ENCODE peak calls at places on chromosome 2, in ten cellular contexts. One of them, this sample, is unnamed.
A peak's percentile ranks its signal among the peaks of the same experiment; 100 is the strongest.

GRCh38 chr2:15691586-15692310 is 100.1 kb downstream of the DDX1 start:
- DNase-seq in Calu3: no peak
- DNase-seq in CD4-positive, alpha-beta T cell: no peak
- DNase-seq in IMR-90: no peak
- DNase-seq in neural progenitor cell: no peak
- DNase-seq in endodermal cell: no peak
- DNase-seq in nephron progenitor cell: no peak
- DNase-seq in neural crest cell: no peak
- DNase-seq in lower leg skin: no peak
- DNase-seq in endothelial cell: no peak
- DNase-seq in this sample: no peak

GRCh38 chr2:8090748-8091700 is 590.8 kb upstream of the ID2 start:
- DNase-seq in Calu3: peak; percentile 59
- DNase-seq in CD4-positive, alpha-beta T cell: no peak
- DNase-seq in IMR-90: peak; percentile 93
- DNase-seq in neural progenitor cell: no peak
- DNase-seq in endodermal cell: peak; percentile 47
- DNase-seq in nephron progenitor cell: no peak
- DNase-seq in neural crest cell: no peak
- DNase-seq in lower leg skin: peak; percentile 94
- DNase-seq in endothelial cell: no peak
- DNase-seq in this sample: no peak

GRCh38 chr2:237475704-237476107 is 11.3 kb upstream of the MLPH start:
- DNase-seq in Calu3: peak; percentile 34
- DNase-seq in CD4-positive, alpha-beta T cell: no peak
- DNase-seq in IMR-90: peak; percentile 60
- DNase-seq in neural progenitor cell: no peak
- DNase-seq in endodermal cell: no peak
- DNase-seq in nephron progenitor cell: no peak
- DNase-seq in neural crest cell: no peak
- DNase-seq in lower leg skin: no peak
- DNase-seq in endothelial cell: no peak
- DNase-seq in this sample: no peak

GRCh38 chr2:232653441-232653840 is 20.0 kb downstream of the EFHD1 start:
- DNase-seq in Calu3: no peak
- DNase-seq in CD4-positive, alpha-beta T cell: no peak
- DNase-seq in IMR-90: no peak
- DNase-seq in neural progenitor cell: peak; percentile 58
- DNase-seq in endodermal cell: no peak
- DNase-seq in nephron progenitor cell: no peak
- DNase-seq in neural crest cell: no peak
- DNase-seq in lower leg skin: no peak
- DNase-seq in endothelial cell: no peak
- DNase-seq in this sample: no peak

GRCh38 chr2:37775908-37776250 is 104.4 kb upstream of the CDC42EP3 start:
- DNase-seq in Calu3: no peak
- DNase-seq in CD4-positive, alpha-beta T cell: no peak
- DNase-seq in IMR-90: peak; percentile 84
- DNase-seq in neural progenitor cell: no peak
- DNase-seq in endodermal cell: peak; percentile 50
- DNase-seq in nephron progenitor cell: no peak
- DNase-seq in neural crest cell: no peak
- DNase-seq in lower leg skin: no peak
- DNase-seq in endothelial cell: no peak
- DNase-seq in this sample: no peak

GRCh38 chr2:227804970-227805369 is 8.7 kb upstream of the CCL20 start:
- DNase-seq in Calu3: no peak
- DNase-seq in CD4-positive, alpha-beta T cell: no peak
- DNase-seq in IMR-90: peak; percentile 29
- DNase-seq in neural progenitor cell: no peak
- DNase-seq in endodermal cell: no peak
- DNase-seq in nephron progenitor cell: no peak
- DNase-seq in neural crest cell: no peak
- DNase-seq in lower leg skin: no peak
- DNase-seq in endothelial cell: no peak
- DNase-seq in this sample: no peak

GRCh38 chr2:124482551-124482950 is 457.5 kb downstream of the CNTNAP5 start:
- DNase-seq in Calu3: no peak
- DNase-seq in CD4-positive, alpha-beta T cell: no peak
- DNase-seq in IMR-90: no peak
- DNase-seq in neural progenitor cell: peak; percentile 9
- DNase-seq in endodermal cell: peak; percentile 55
- DNase-seq in nephron progenitor cell: peak; percentile 12
- DNase-seq in neural crest cell: no peak
- DNase-seq in lower leg skin: no peak
- DNase-seq in endothelial cell: no peak
- DNase-seq in this sample: no peak

GRCh38 chr2:46632349-46632748 is 153.0 kb downstream of the TMEM247 start:
- DNase-seq in Calu3: no peak
- DNase-seq in CD4-positive, alpha-beta T cell: no peak
- DNase-seq in IMR-90: peak; percentile 77
- DNase-seq in neural progenitor cell: peak; percentile 28
- DNase-seq in endodermal cell: no peak
- DNase-seq in nephron progenitor cell: no peak
- DNase-seq in neural crest cell: no peak
- DNase-seq in lower leg skin: no peak
- DNase-seq in endothelial cell: no peak
- DNase-seq in this sample: no peak

GRCh38 chr2:57497489-57498096 is 549.0 kb upstream of the VRK2 start:
- DNase-seq in Calu3: peak; percentile 64
- DNase-seq in CD4-positive, alpha-beta T cell: no peak
- DNase-seq in IMR-90: peak; percentile 32
- DNase-seq in neural progenitor cell: peak; percentile 74
- DNase-seq in endodermal cell: peak; percentile 80
- DNase-seq in nephron progenitor cell: peak; percentile 64
- DNase-seq in neural crest cell: peak; percentile 64
- DNase-seq in lower leg skin: no peak
- DNase-seq in endothelial cell: peak; percentile 58
- DNase-seq in this sample: peak; percentile 60

GRCh38 chr2:239406316-239406995 is 5.6 kb upstream of the HDAC4 start:
- DNase-seq in Calu3: no peak
- DNase-seq in CD4-positive, alpha-beta T cell: no peak
- DNase-seq in IMR-90: no peak
- DNase-seq in neural progenitor cell: no peak
- DNase-seq in endodermal cell: peak; percentile 32
- DNase-seq in nephron progenitor cell: no peak
- DNase-seq in neural crest cell: no peak
- DNase-seq in lower leg skin: peak; percentile 77
- DNase-seq in endothelial cell: no peak
- DNase-seq in this sample: no peak

GRCh38 chr2:147632193-147632592 is 212.6 kb upstream of the ACVR2A start:
- DNase-seq in Calu3: no peak
- DNase-seq in CD4-positive, alpha-beta T cell: no peak
- DNase-seq in IMR-90: no peak
- DNase-seq in neural progenitor cell: no peak
- DNase-seq in endodermal cell: no peak
- DNase-seq in nephron progenitor cell: no peak
- DNase-seq in neural crest cell: no peak
- DNase-seq in lower leg skin: no peak
- DNase-seq in endothelial cell: no peak
- DNase-seq in this sample: no peak

GRCh38 chr2:206452242-206452641 is 8.9 kb downstream of the ADAM23 start:
- DNase-seq in Calu3: no peak
- DNase-seq in CD4-positive, alpha-beta T cell: no peak
- DNase-seq in IMR-90: peak; percentile 11
- DNase-seq in neural progenitor cell: no peak
- DNase-seq in endodermal cell: no peak
- DNase-seq in nephron progenitor cell: no peak
- DNase-seq in neural crest cell: no peak
- DNase-seq in lower leg skin: no peak
- DNase-seq in endothelial cell: no peak
- DNase-seq in this sample: no peak

GRCh38 chr2:113878743-113879142 is 11.1 kb upstream of the ACTR3 start:
- DNase-seq in Calu3: no peak
- DNase-seq in CD4-positive, alpha-beta T cell: no peak
- DNase-seq in IMR-90: no peak
- DNase-seq in neural progenitor cell: no peak
- DNase-seq in endodermal cell: no peak
- DNase-seq in nephron progenitor cell: no peak
- DNase-seq in neural crest cell: no peak
- DNase-seq in lower leg skin: no peak
- DNase-seq in endothelial cell: no peak
- DNase-seq in this sample: no peak

GRCh38 chr2:43169987-43170732 is 56.2 kb downstream of the ZFP36L2 start:
- DNase-seq in Calu3: peak; percentile 73
- DNase-seq in CD4-positive, alpha-beta T cell: peak; percentile 61
- DNase-seq in IMR-90: no peak
- DNase-seq in neural progenitor cell: peak; percentile 52
- DNase-seq in endodermal cell: peak; percentile 88
- DNase-seq in nephron progenitor cell: peak; percentile 46
- DNase-seq in neural crest cell: peak; percentile 28
- DNase-seq in lower leg skin: no peak
- DNase-seq in endothelial cell: peak; percentile 38
- DNase-seq in this sample: no peak

DNA sequence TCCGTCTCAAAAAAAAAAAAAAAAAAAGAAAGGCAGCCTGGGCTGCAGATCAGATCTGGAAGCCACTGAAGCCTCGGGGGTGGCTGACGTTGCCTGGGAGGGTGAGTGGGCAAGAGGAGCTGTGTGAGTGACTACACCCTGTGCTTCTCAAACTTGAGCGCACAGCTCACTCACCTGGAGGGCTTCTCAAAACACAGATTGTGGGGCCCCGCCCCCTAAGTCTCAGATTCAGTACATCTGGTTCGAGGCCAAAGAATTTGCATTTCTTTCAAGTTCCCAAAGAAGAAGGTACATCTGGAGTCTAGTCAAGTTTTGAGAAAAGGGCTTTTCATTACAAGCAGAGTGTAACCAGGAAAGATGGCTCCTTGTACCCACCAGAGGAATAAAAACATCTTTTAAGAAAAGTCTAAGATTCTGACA is 97.7 kb upstream of the CAB39 start:
- DNase-seq in Calu3: no peak
- DNase-seq in CD4-positive, alpha-beta T cell: no peak
- DNase-seq in IMR-90: no peak
- DNase-seq in neural progenitor cell: no peak
- DNase-seq in endodermal cell: no peak
- DNase-seq in nephron progenitor cell: no peak
- DNase-seq in neural crest cell: no peak
- DNase-seq in lower leg skin: no peak
- DNase-seq in endothelial cell: no peak
- DNase-seq in this sample: no peak
- TF ChIP-seq CTCF in Calu3: no peak
- TF ChIP-seq CTCF in CD4-positive, alpha-beta T cell: no peak
- TF ChIP-seq CTCF in IMR-90: no peak
- TF ChIP-seq CTCF in neural progenitor cell: no peak
- TF ChIP-seq CTCF in endodermal cell: no peak
- TF ChIP-seq CTCF in nephron progenitor cell: no peak
- TF ChIP-seq CTCF in neural crest cell: no peak
- TF ChIP-seq CTCF in lower leg skin: no peak
- TF ChIP-seq CTCF in endothelial cell: no peak
- TF ChIP-seq CTCF in this sample: no peak

GRCh38 chr2:179483131-179483530 is 218.5 kb upstream of the SESTD1 start:
- DNase-seq in Calu3: no peak
- DNase-seq in CD4-positive, alpha-beta T cell: no peak
- DNase-seq in IMR-90: no peak
- DNase-seq in neural progenitor cell: no peak
- DNase-seq in endodermal cell: no peak
- DNase-seq in nephron progenitor cell: no peak
- DNase-seq in neural crest cell: no peak
- DNase-seq in lower leg skin: no peak
- DNase-seq in endothelial cell: no peak
- DNase-seq in this sample: no peak
- TF ChIP-seq CTCF in Calu3: no peak
- TF ChIP-seq CTCF in CD4-positive, alpha-beta T cell: no peak
- TF ChIP-seq CTCF in IMR-90: no peak
- TF ChIP-seq CTCF in neural progenitor cell: no peak
- TF ChIP-seq CTCF in endodermal cell: no peak
- TF ChIP-seq CTCF in nephron progenitor cell: no peak
- TF ChIP-seq CTCF in neural crest cell: no peak
- TF ChIP-seq CTCF in lower leg skin: no peak
- TF ChIP-seq CTCF in endothelial cell: no peak
- TF ChIP-seq CTCF in this sample: no peak

GRCh38 chr2:64592994-64593655 is 60.6 kb downstream of the SERTAD2 start:
- DNase-seq in Calu3: no peak
- DNase-seq in CD4-positive, alpha-beta T cell: no peak
- DNase-seq in IMR-90: peak; percentile 21
- DNase-seq in neural progenitor cell: no peak
- DNase-seq in endodermal cell: no peak
- DNase-seq in nephron progenitor cell: no peak
- DNase-seq in neural crest cell: no peak
- DNase-seq in lower leg skin: peak; percentile 89
- DNase-seq in endothelial cell: no peak
- DNase-seq in this sample: no peak

GRCh38 chr2:64599469-64599868 is 54.2 kb downstream of the SERTAD2 start:
- DNase-seq in Calu3: no peak
- DNase-seq in CD4-positive, alpha-beta T cell: no peak
- DNase-seq in IMR-90: no peak
- DNase-seq in neural progenitor cell: no peak
- DNase-seq in endodermal cell: no peak
- DNase-seq in nephron progenitor cell: no peak
- DNase-seq in neural crest cell: no peak
- DNase-seq in lower leg skin: no peak
- DNase-seq in endothelial cell: no peak
- DNase-seq in this sample: no peak

GRCh38 chr2:64598226-64598625 is 55.5 kb downstream of the SERTAD2 start:
- DNase-seq in Calu3: no peak
- DNase-seq in CD4-positive, alpha-beta T cell: no peak
- DNase-seq in IMR-90: no peak
- DNase-seq in neural progenitor cell: no peak
- DNase-seq in endodermal cell: no peak
- DNase-seq in nephron progenitor cell: no peak
- DNase-seq in neural crest cell: no peak
- DNase-seq in lower leg skin: no peak
- DNase-seq in endothelial cell: no peak
- DNase-seq in this sample: no peak

GRCh38 chr2:64594563-64594989 is 59.1 kb downstream of the SERTAD2 start:
- DNase-seq in Calu3: no peak
- DNase-seq in CD4-positive, alpha-beta T cell: no peak
- DNase-seq in IMR-90: peak; percentile 76
- DNase-seq in neural progenitor cell: no peak
- DNase-seq in endodermal cell: no peak
- DNase-seq in nephron progenitor cell: no peak
- DNase-seq in neural crest cell: no peak
- DNase-seq in lower leg skin: no peak
- DNase-seq in endothelial cell: no peak
- DNase-seq in this sample: no peak

GRCh38 chr2:64595397-64596160 is 58.1 kb downstream of the SERTAD2 start:
- DNase-seq in Calu3: no peak
- DNase-seq in CD4-positive, alpha-beta T cell: no peak
- DNase-seq in IMR-90: peak; percentile 17
- DNase-seq in neural progenitor cell: peak; percentile 59
- DNase-seq in endodermal cell: no peak
- DNase-seq in nephron progenitor cell: no peak
- DNase-seq in neural crest cell: no peak
- DNase-seq in lower leg skin: no peak
- DNase-seq in endothelial cell: no peak
- DNase-seq in this sample: no peak
- TF ChIP-seq CTCF in Calu3: no peak
- TF ChIP-seq CTCF in CD4-positive, alpha-beta T cell: no peak
- TF ChIP-seq CTCF in IMR-90: peak; percentile 49
- TF ChIP-seq CTCF in neural progenitor cell: peak; percentile 67
- TF ChIP-seq CTCF in endodermal cell: peak; percentile 66
- TF ChIP-seq CTCF in nephron progenitor cell: peak; percentile 18
- TF ChIP-seq CTCF in neural crest cell: peak; percentile 33
- TF ChIP-seq CTCF in lower leg skin: no peak
- TF ChIP-seq CTCF in endothelial cell: no peak
- TF ChIP-seq CTCF in this sample: no peak

DNA sequence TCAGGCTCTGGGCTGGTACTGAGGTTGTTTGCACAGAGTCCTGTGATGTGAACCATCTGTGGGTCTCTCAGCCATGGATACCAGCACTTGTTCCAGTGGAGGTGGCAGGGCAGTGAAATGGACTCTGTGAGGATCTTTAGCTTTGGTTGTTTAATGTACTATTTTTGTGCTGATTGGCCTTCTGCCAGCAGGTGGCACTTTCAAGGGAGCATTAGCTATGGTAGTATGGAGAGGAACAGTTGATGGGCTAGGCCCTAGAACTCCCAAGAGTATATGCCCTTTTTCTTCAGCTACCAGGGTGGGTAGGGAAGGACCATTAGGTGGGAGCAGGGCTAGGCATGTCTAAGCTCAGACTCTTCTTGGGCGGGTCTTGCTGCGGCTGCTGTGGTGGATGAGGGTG is 257.0 kb upstream of the GYPC start:
- DNase-seq in Calu3: no peak
- DNase-seq in CD4-positive, alpha-beta T cell: no peak
- DNase-seq in IMR-90: no peak
- DNase-seq in neural progenitor cell: no peak
- DNase-seq in endodermal cell: peak; percentile 69
- DNase-seq in nephron progenitor cell: no peak
- DNase-seq in neural crest cell: no peak
- DNase-seq in lower leg skin: no peak
- DNase-seq in endothelial cell: peak; percentile 14
- DNase-seq in this sample: no peak
- TF ChIP-seq CTCF in Calu3: no peak
- TF ChIP-seq CTCF in CD4-positive, alpha-beta T cell: no peak
- TF ChIP-seq CTCF in IMR-90: no peak
- TF ChIP-seq CTCF in neural progenitor cell: peak; percentile 36
- TF ChIP-seq CTCF in endodermal cell: peak; percentile 65
- TF ChIP-seq CTCF in nephron progenitor cell: no peak
- TF ChIP-seq CTCF in neural crest cell: peak; percentile 38
- TF ChIP-seq CTCF in lower leg skin: no peak
- TF ChIP-seq CTCF in endothelial cell: no peak
- TF ChIP-seq CTCF in this sample: no peak